ENCODE peak calls at places on chromosomes 12 and 14, in eight cellular contexts. V is transverse colon, G is stomach, C is K562, A is esophagus muscularis mucosa, N is ovary, H is GM12878, Y is upper lobe of left lung. K is an unnamed sample.

GRCh38 chr12:105705765-105706164 is 375.3 kb downstream of the C12orf75 start:
- DNase-seq in C (peak), A (no peak), H (no peak), Y (no peak), G (peak), N (peak), V (peak), K (peak)

GRCh38 chr12:81147286-81147919 is 69.5 kb downstream of the ACSS3 start:
- DNase-seq in V (no peak), C (no peak), G (no peak), A (no peak), N (no peak), H (no peak), Y (no peak), K (no peak)

GRCh38 chr12:112916270-112916669 is 9.5 kb downstream of the OAS1 start:
- DNase-seq in G (peak), Y (no peak), C (no peak), N (peak), A (no peak), V (peak), H (no peak), K (peak)

GRCh38 chr12:3872800-3873636 is at the start of gene PARP11:
- DNase-seq in G (peak), H (peak), V (peak), N (peak), A (peak), C (peak), Y (peak), K (peak)

GRCh38 chr12:42144424-42145196 is at the start of gene GXYLT1:
- DNase-seq in V (peak), C (peak), N (peak), G (peak), H (peak), A (peak), Y (peak), K (peak)

GRCh38 chr12:69388371-69388770 is 28.8 kb downstream of the YEATS4 start:
- DNase-seq in G (no peak), C (peak), N (no peak), V (no peak), A (no peak), H (no peak), Y (no peak), K (no peak)

GRCh38 chr12:14948672-14949071 is 10.3 kb upstream of the ERP27 start:
- DNase-seq in G (no peak), A (no peak), V (peak), H (peak), Y (no peak), C (peak), N (no peak), K (no peak)

GRCh38 chr14:94770251-94770749 is 387 bp upstream of the GSC start:
- DNase-seq in H (no peak), A (no peak), Y (no peak), V (no peak), C (no peak), N (no peak), G (no peak), K (no peak)

GRCh38 chr14:53411110-53411509 is 258.0 kb upstream of the DDHD1 start:
- DNase-seq in C (no peak), G (no peak), Y (no peak), V (no peak), N (no peak), H (no peak), A (no peak), K (no peak)

GRCh38 chr12:115873416-115874082 is 403.9 kb downstream of the MED13L start:
- DNase-seq in G (no peak), Y (no peak), V (no peak), C (no peak), N (no peak), A (no peak), H (no peak), K (no peak)

GRCh38 chr12:91954326-91954725 is 191.3 kb downstream of the BTG1 start:
- DNase-seq in N (no peak), Y (no peak), V (no peak), C (no peak), A (no peak), H (no peak), G (peak), K (no peak)

DNA sequence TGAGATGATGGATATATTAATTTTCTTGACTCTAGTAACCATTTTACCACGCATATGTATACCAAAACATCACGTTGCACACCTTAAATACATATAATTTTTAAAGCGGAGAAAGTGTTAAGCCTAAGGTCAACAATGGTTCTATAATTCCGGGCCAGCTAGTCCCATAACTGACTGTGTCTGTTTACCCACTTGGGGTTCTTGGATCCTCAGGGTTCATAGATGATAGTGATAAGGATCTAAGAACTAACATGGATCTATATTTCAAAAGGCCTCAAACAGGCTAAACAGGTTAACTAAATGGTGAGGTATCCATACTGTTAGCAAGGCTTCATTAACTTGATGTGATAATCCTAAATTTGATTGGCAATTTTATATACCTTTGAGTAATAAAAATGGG is 9.8 kb downstream of the SLC38A1 start:
- DNase-seq in Y (no peak), A (no peak), G (no peak), V (no peak), H (no peak), N (no peak), C (no peak), K (no peak)
- TF ChIP-seq EP300 in Y (no peak), A (no peak), G (no peak), V (no peak), H (no peak), N (no peak), C (no peak), K (no peak)

DNA sequence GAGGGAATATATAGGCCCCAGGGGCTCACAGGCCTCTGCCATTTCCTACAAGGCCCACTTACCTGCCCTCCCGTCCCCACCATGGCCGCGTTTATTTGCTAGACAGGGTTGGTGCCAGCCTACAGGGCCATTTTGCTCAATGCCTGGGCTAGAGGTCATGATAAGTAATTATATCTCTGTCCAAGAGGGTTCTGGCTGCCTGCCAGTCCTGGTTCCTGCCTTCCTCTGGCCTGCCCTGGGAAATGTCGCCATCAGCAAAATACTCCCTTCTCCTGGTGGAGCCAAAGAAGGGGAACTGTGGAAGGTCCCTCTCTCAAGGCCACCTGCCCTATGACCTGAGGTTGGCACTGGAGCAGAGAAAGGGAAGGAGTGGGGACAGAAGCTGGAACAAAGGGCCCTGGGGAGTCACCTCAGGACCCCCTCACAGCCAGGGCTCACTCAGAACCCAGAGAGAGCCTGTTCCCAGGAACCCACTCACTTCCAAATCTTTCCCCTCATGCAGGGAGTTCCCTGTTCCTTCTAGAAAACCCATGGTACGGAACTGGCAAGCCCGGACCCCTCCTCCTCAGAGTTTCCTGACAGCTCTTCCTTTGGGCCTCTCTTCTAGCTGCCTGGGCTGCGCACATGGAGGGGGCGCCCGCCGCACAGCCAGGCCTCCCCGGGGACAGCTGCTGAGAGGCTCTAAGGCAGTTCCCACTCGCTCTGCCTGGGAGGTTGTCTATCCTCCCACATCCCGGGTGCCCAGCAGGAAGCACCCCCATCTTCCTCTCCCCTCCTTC is 280.5 kb downstream of the DPF3 start:
- DNase-seq in C (no peak), V (peak), H (no peak), Y (no peak), N (peak), G (peak), A (peak), K (no peak)
- TF ChIP-seq EP300 in C (no peak), V (no peak), H (no peak), Y (no peak), N (no peak), G (no peak), A (no peak), K (no peak)

GRCh38 chr12:5188413-5188930 is 144.8 kb downstream of the KCNA5 start:
- DNase-seq in A (no peak), Y (no peak), N (no peak), G (no peak), H (no peak), V (no peak), C (no peak), K (no peak)
- TF ChIP-seq EP300 in A (no peak), Y (no peak), N (no peak), G (no peak), H (no peak), V (no peak), C (no peak), K (no peak)

GRCh38 chr12:121530600-121531355 is 50.0 kb downstream of the KDM2B start:
- DNase-seq in C (peak), N (peak), G (peak), V (peak), Y (peak), H (no peak), A (peak), K (peak)
- TF ChIP-seq EP300 in C (no peak), N (no peak), G (no peak), V (no peak), Y (no peak), H (no peak), A (no peak), K (no peak)

DNA sequence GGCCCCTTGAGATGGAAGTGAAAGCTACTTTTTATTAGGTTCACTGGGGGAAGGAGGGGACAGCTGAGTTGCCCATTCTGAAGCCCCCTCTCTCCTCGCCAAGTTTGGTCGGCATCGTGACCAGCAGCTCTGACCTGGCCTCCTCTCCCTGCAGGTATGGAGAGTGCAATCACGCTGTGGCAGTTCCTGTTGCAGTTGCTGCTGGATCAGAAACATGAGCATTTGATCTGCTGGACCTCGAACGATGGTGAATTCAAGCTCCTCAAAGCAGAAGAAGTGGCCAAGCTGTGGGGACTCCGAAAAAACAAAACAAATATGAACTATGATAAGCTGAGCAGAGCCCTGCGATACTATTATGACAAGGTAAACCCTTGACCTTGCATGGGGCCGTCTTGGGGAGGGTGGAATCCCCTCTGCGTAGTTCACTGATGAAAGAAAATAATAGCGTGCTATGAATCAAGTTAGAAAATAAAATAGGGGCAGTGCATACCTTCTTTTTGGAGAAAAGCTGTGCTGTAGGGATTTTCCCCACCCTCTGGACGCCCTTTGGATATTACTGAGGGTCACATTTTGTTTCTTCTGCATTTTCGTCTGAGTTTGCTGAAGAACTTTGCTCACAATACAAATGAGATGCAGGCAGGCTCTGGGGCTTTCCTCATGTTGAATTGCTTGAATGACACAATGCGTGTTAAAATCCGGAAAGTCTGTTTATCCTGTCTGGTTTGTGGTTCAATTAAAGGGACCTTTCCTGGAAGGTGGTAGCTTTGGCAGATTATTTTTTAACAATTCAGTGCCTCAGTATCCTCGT is 29.4 kb downstream of the ELK3 start:
- DNase-seq in V (no peak), A (no peak), N (no peak), H (no peak), C (no peak), G (no peak), Y (no peak), K (no peak)
- TF ChIP-seq EP300 in V (no peak), A (no peak), N (no peak), H (no peak), C (no peak), G (no peak), Y (no peak), K (no peak)

DNA sequence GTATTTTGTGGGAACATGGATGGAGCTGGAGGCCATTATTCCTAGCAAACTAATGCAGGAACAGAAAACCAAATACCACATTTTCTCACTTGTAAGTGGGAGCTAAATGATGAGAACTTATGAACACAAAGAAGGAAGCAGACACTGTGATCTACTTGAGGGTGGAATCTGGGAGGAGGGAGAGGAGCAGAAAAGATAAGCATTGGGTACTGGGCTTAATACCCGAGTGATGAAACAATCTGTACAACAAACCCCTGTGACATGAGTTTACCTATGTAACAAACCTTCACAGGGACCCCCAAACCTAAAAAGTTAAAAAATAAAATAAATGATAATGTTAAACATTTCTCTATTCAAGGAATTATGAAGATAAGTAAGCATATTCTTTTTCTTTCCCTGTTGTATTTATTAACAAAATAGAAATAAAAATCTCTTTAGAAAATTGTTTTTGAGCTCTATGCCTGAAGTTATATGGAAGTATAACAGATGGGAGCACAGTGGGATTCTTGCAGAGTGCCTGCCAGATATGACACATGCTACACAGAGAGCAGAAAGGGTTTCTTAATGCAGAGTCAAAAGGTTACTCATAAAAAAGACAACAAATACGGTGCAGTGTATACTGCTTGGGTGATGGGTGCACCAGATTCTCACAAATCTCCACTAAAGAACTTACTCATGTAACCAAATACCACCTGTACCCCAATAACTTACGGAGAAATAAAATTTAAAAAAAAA is 52.0 kb upstream of the SYNE2 start:
- DNase-seq in Y (no peak), A (no peak), C (no peak), N (no peak), V (no peak), G (no peak), H (no peak), K (no peak)
- TF ChIP-seq EP300 in Y (no peak), A (no peak), C (no peak), N (no peak), V (no peak), G (no peak), H (no peak), K (no peak)

DNA sequence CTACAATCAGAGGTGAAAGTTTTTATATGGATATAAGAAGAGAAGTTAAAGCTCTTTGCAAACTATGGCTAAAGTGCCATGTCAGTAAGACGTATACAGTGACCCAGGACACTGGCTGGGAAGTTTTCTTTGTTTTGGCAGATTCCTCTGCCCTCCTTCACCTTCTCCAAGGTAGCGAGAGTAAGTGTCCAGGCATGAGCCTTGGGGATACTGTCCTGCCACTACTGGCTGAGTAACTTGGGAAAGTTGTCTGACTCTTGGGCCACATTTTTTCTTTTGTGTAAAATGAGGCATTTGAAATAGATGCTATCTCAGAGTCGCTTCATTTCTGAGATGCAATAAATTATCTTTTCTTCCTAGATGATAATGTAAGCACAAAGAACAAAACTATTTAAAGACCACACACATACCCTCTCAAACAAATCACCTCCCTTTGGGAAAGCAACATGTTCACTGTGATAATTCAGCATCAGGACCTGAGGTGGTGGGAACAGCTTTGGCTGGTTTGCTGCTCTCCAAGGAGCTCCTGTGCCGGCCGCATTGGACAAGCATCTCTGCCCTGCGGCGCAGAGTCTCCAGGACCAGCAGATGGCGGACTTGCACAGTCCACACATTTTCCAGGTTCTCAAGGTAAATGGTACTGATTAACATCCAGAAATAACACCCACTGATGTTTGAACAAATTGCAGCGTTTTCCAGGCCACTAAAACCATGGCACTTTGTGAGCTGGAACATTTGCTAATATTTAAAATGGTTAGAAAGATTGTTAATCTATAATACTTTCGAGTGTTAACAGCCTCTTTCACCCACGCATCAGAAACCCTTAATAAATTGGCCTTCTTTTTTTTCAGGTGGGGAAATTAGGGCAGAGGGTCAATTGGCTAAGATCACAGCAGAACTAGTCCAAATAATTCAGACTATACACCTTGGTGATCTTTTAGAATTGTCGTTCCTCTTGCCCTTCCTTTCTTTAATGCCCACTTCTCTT is 106.2 kb downstream of the PTCSC3 start:
- DNase-seq in A (no peak), N (no peak), H (no peak), C (peak), V (peak), G (peak), Y (peak), K (no peak)
- TF ChIP-seq EP300 in A (no peak), N (no peak), H (no peak), C (no peak), V (no peak), G (no peak), Y (no peak), K (no peak)

DNA sequence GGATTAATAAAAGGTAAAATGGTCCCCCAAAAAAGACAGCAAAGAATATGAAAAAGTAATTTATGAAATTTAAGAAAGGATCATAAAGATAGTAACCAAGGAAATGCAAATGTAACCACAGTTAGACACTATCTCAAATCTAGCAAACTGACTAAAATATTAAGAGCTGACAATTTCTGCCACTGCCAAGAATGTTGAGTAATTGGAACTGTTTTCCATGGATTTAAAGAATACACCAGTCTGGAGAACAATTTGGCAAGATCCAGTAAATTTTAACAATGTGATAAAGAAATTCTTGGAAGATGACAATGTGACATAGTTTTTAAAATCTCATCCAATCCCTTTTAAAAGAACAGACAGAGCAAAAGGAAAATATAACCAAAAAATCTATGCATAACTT is 798.0 kb upstream of the MGAT4C start:
- DNase-seq in G (no peak), A (no peak), V (no peak), H (no peak), C (no peak), Y (no peak), N (no peak), K (no peak)
- TF ChIP-seq EP300 in G (no peak), A (no peak), V (no peak), H (no peak), C (no peak), Y (no peak), N (no peak), K (no peak)